ENCODE peak calls at places on chromosomes 12 and 14, in eight cellular contexts. U is neural progenitor cell, F is mesenchymal stem cell, V is PC-3, O is neuronal stem cell, N is A549, K is GM23248, Z is H9. Q is an unnamed sample.
A peak's percentile ranks its signal among the peaks of the same experiment; 100 is the strongest.

GRCh38 chr12:15823360-15824128 is 34.4 kb upstream of the EPS8 start:
- DNase-seq in U (peak; percentile 15), F (peak; percentile 41), V (no peak), O (no peak), N (no peak), K (no peak), Z (no peak), Q (no peak)

GRCh38 chr14:75570797-75571196 is 7.6 kb upstream of the FLVCR2 start:
- DNase-seq in U (no peak), F (no peak), V (no peak), O (no peak), N (no peak), K (no peak), Z (no peak), Q (no peak)

GRCh38 chr14:100546051-100546443 is 41.2 kb downstream of the BEGAIN start:
- DNase-seq in U (no peak), F (no peak), V (peak; percentile 15), O (no peak), N (no peak), K (no peak), Z (no peak), Q (no peak)

GRCh38 chr12:120849765-120850164 is 54.4 kb downstream of the SPPL3 start:
- DNase-seq in U (no peak), F (peak; percentile 82), V (peak; percentile 86), O (no peak), N (peak; percentile 23), K (peak; percentile 33), Z (no peak), Q (peak; percentile 62)

GRCh38 chr12:72282721-72283120 is 10.6 kb downstream of the TRHDE start:
- DNase-seq in U (peak; percentile 32), F (peak; percentile 55), V (peak; percentile 66), O (no peak), N (no peak), K (peak; percentile 34), Z (no peak), Q (no peak)

GRCh38 chr14:37968664-37969225 is 239.0 kb upstream of the SSTR1 start:
- DNase-seq in U (no peak), F (no peak), V (no peak), O (no peak), N (no peak), K (no peak), Z (no peak), Q (no peak)

GRCh38 chr12:107525719-107526554 is 159.7 kb upstream of the PWP1 start:
- DNase-seq in U (no peak), F (no peak), V (no peak), O (no peak), N (no peak), K (no peak), Z (no peak), Q (no peak)

GRCh38 chr12:96714199-96714598 is 192.9 kb upstream of the NEDD1 start:
- DNase-seq in U (no peak), F (no peak), V (no peak), O (no peak), N (no peak), K (no peak), Z (no peak), Q (no peak)

GRCh38 chr14:89903340-89903965 is 51.1 kb downstream of the EFCAB11 start:
- DNase-seq in U (no peak), F (no peak), V (no peak), O (no peak), N (no peak), K (no peak), Z (no peak), Q (no peak)

GRCh38 chr12:132189378-132190011 is 45.2 kb downstream of the NOC4L start:
- DNase-seq in U (peak; percentile 86), F (peak; percentile 89), V (peak; percentile 97), O (peak; percentile 73), N (peak; percentile 94), K (peak; percentile 92), Z (peak; percentile 83), Q (peak; percentile 73)

GRCh38 chr14:24818054-24818822 is 184.2 kb upstream of the GZMB start:
- DNase-seq in U (no peak), F (peak; percentile 63), V (no peak), O (no peak), N (no peak), K (no peak), Z (no peak), Q (peak; percentile 62)

GRCh38 chr12:65335021-65335714 is 56.7 kb downstream of the MSRB3 start:
- DNase-seq in U (no peak), F (peak; percentile 96), V (peak; percentile 60), O (no peak), N (peak; percentile 13), K (peak; percentile 85), Z (no peak), Q (peak; percentile 87)

GRCh38 chr12:74820324-74820723 is 282.7 kb downstream of the ATXN7L3B start:
- DNase-seq in U (no peak), F (no peak), V (no peak), O (no peak), N (no peak), K (no peak), Z (no peak), Q (no peak)

GRCh38 chr14:106343636-106344035 is 817.3 kb downstream of the TMEM121 start:
- DNase-seq in U (no peak), F (no peak), V (no peak), O (no peak), N (no peak), K (no peak), Z (no peak), Q (no peak)

GRCh38 chr12:30794020-30794419 is 39.3 kb upstream of the CAPRIN2 start:
- DNase-seq in U (no peak), F (no peak), V (peak; percentile 31), O (no peak), N (no peak), K (peak; percentile 7), Z (no peak), Q (no peak)

GRCh38 chr12:30795660-30796507 is 41.1 kb upstream of the CAPRIN2 start:
- DNase-seq in U (peak; percentile 84), F (peak; percentile 87), V (peak; percentile 77), O (peak; percentile 53), N (peak; percentile 77), K (peak; percentile 96), Z (peak; percentile 89), Q (peak; percentile 77)

GRCh38 chr12:30794591-30795409 is 40.0 kb upstream of the CAPRIN2 start:
- DNase-seq in U (no peak), F (peak; percentile 81), V (peak; percentile 91), O (peak; percentile 23), N (peak; percentile 86), K (peak; percentile 92), Z (peak; percentile 90), Q (peak; percentile 96)

GRCh38 chr12:30796508-30796780 is 41.7 kb upstream of the CAPRIN2 start:
- DNase-seq in U (peak; percentile 79), F (no peak), V (peak; percentile 58), O (peak; percentile 66), N (peak; percentile 60), K (peak; percentile 78), Z (peak; percentile 81), Q (peak; percentile 70)

DNA sequence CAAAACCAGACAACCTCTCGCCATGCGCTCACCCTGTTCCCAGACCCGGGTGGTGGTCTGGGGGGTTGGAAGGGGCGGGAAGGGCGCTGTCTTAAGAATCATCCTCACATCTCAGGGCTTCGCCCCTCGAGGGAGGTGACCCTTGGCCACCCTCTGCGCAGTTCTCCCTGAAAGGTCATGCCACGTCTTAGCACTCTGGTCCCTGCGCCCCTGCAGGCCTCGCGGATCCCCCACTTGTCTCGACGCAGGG is 40.6 kb upstream of the CAPRIN2 start:
- DNase-seq in U (no peak), F (no peak), V (no peak), O (peak; percentile 35), N (no peak), K (no peak), Z (no peak), Q (no peak)
- H3K4me2 ChIP-seq in U (peak overlapping the region; percentile 82), F (peak overlapping the region; percentile 98), V (peak overlapping the region; percentile 93), O (peak overlapping the region; percentile 100), N (peak overlapping the region; percentile 88), K (peak overlapping the region; percentile 95), Z (peak overlapping the region; percentile 61), Q (peak overlapping the region; percentile 96)

GRCh38 chr12:39332661-39333175 is 110.2 kb downstream of the KIF21A start:
- DNase-seq in U (no peak), F (no peak), V (no peak), O (no peak), N (no peak), K (no peak), Z (no peak), Q (no peak)
- H3K4me2 ChIP-seq in U (no peak overlapping the region), F (no peak overlapping the region), V (no peak overlapping the region), O (no peak overlapping the region), N (no peak overlapping the region), K (no peak overlapping the region), Z (no peak overlapping the region), Q (no peak overlapping the region)

GRCh38 chr14:56816575-56817391 is 6.5 kb upstream of the OTX2 start:
- DNase-seq in U (peak; percentile 90), F (no peak), V (no peak), O (no peak), N (no peak), K (no peak), Z (peak; percentile 64), Q (no peak)

GRCh38 chr14:56821807-56822615 is 11.7 kb upstream of the OTX2 start:
- DNase-seq in U (no peak), F (no peak), V (peak; percentile 84), O (no peak), N (no peak), K (no peak), Z (no peak), Q (no peak)

GRCh38 chr14:56826214-56826613 is 15.9 kb upstream of the OTX2 start:
- DNase-seq in U (no peak), F (no peak), V (no peak), O (no peak), N (no peak), K (no peak), Z (no peak), Q (no peak)

GRCh38 chr14:56817396-56817921 is 7.2 kb upstream of the OTX2 start:
- DNase-seq in U (peak; percentile 60), F (no peak), V (no peak), O (no peak), N (no peak), K (no peak), Z (peak; percentile 57), Q (no peak)

DNA sequence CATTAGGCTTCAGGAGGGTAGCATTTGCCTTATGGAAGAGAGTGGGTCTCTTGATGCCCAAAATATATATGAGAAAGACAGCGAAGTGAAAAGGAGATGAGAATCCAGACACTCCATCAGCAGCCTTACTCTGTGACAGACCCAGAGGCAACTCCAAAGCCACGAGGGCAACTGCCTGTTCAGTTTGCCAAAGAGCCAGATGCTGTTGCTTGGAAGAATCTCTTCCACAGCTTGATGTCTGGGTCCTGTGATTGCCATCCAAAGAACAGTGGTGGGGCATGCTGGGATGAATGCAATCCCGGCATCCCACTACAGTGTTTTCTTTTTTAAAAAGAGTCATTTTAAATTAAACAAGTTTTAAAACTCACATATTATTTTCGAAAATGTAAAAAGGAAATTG is 10.9 kb upstream of the OTX2 start:
- DNase-seq in U (peak; percentile 34), F (no peak), V (no peak), O (no peak), N (no peak), K (no peak), Z (no peak), Q (no peak)
- H3K4me2 ChIP-seq in U (no peak overlapping the region), F (no peak overlapping the region), V (no peak overlapping the region), O (no peak overlapping the region), N (no peak overlapping the region), K (no peak overlapping the region), Z (no peak overlapping the region), Q (no peak overlapping the region)

DNA sequence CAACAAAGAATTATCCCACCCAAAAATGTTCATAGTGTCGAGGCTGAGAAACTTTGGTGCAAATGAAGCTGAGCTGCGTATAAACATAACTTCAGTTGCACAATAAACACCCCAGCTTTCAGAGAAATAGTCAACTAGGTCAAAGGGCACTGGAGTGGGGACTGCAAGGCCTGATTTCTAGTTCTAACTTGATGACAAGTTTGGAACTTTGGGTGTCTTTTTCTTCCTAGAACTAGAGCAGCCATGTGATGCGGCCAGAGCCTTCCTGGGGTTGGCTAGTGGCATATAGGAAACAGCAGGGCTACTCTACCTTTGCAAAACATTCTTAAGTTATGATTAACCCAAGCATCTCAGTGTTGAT is 298.4 kb upstream of the AMIGO2 start:
- DNase-seq in U (no peak), F (no peak), V (no peak), O (no peak), N (no peak), K (no peak), Z (no peak), Q (no peak)
- H3K4me2 ChIP-seq in U (no peak overlapping the region), F (no peak overlapping the region), V (peak overlapping the region; percentile 12), O (no peak overlapping the region), N (peak overlapping the region; percentile 60), K (peak overlapping the region; percentile 58), Z (no peak overlapping the region), Q (peak overlapping the region; percentile 40)